ENCODE peak calls at places on chromosomes 2 and 18, in five cellular contexts. H is fibroblast of lung, B is thyroid gland, R is HCT116, G is right atrium auricular region. P is an unnamed sample.

GRCh38 chr2:63189026-63189425 is 138.4 kb downstream of the OTX1 start:
- DNase-seq in R (peak; percentile 54), H (peak; percentile 47), B (no peak), G (no peak), P (peak; percentile 49)

GRCh38 chr2:8575810-8576423 is 105.9 kb upstream of the ID2 start:
- DNase-seq in G (no peak), H (no peak), R (no peak), B (no peak), P (no peak)

GRCh38 chr2:134372611-134373131 is 118.8 kb downstream of the MGAT5 start:
- DNase-seq in H (peak; percentile 91), R (no peak), G (no peak), B (peak; percentile 22), P (peak; percentile 83)

GRCh38 chr2:222743263-222743865 is 71.9 kb downstream of the MOGAT1 start:
- DNase-seq in B (no peak), H (no peak), G (no peak), R (no peak), P (no peak)

GRCh38 chr2:18284331-18284730 is 276.1 kb downstream of the RDH14 start:
- DNase-seq in B (no peak), H (no peak), G (no peak), R (no peak), P (peak; percentile 88)

GRCh38 chr2:37414470-37414949 is 70.1 kb downstream of the QPCT start:
- DNase-seq in B (peak; percentile 8), G (no peak), R (peak; percentile 42), H (peak; percentile 86), P (peak; percentile 20)

GRCh38 chr18:34965511-34965910 is 75.7 kb upstream of the MAPRE2 start:
- DNase-seq in R (no peak), G (no peak), B (no peak), H (no peak), P (no peak)

GRCh38 chr2:241564596-241565411 is 6.3 kb downstream of the BOK start:
- DNase-seq in B (no peak), H (no peak), G (no peak), R (no peak), P (no peak)

GRCh38 chr2:228657807-228658402 is 476.4 kb upstream of the SPHKAP start:
- DNase-seq in B (no peak), G (no peak), R (peak; percentile 24), H (peak; percentile 69), P (peak; percentile 39)

DNA sequence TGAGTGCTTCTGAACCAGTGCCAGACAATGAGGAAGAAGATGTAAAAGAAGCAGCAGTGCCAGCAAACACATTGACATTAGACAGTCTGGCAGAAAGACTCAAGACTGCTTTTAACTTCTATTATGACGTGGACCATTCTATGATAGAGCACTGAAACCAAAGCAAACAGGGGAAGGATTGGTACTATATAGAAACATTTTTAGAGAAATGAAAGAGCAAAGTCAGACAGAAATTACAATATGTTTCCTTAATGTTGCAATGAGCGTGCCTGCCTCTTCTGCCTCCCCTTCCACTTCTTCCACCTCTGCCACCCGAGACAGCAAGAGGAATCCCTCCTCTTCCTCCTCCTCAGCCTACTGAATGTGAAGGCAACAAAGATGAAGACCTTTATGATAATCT is 39.7 kb downstream of the DHX57 start:
- DNase-seq in R (no peak), B (no peak), H (no peak), G (no peak), P (no peak)
- TF ChIP-seq CTCF in R (no peak), B (no peak), H (no peak), G (no peak), P (no peak)

DNA sequence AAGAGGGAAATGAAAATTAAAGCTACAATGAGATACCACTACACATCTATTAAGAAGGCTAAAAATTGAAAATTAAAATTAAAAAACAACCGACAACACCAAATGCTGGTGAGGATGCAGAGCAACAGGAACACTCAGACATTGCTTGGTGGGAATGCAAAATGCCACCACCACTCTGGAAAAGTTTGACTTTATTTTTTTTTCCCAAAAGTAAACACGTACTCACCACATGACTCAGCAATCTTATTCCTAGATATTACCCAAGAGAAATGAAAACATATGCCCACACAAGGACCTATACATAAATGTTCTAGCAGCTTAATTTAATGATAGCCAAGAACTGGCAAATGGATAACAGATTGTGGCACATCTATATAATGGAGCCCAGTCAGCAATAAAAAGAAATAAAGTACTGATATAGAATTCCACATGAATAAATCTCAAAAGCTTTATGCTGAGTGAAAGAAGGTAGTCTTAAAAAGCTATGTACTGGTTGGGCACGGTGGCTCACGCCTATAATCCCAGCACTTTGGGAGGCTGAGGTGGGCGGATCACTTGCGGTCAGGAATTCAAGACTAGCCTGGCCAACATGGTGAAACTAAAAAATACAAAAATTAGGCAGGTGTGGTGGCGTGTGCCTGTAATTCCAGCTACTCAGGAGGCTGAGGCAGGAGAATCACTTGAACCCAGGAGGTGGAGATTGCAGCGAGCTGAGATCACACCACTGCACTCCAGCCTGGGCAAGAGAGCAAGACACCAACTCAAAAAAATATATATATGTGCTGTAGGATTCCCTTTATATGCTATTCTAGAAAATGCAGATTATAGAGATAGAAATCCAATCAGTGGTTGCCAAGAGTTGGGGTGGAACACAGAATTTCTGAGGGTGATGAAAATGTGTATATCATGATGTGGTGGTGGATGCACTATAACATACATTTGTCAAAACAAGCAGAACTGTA is 4.2 kb upstream of the PROC start:
- DNase-seq in R (no peak), G (no peak), H (peak; percentile 77), B (no peak), P (no peak)
- H3K4me1 ChIP-seq in R (peaks cover 33% of the 10 kb centered on the region), G (no peaks in the 10 kb centered on the region), H (peaks cover 6% of the 10 kb centered on the region), B (peaks cover 53% of the 10 kb centered on the region), P (peaks cover 12% of the 10 kb centered on the region)

GRCh38 chr2:16725549-16725948 is 59.9 kb upstream of the CYRIA start:
- DNase-seq in B (no peak), R (no peak), G (no peak), H (no peak), P (peak; percentile 23)

GRCh38 chr2:16726577-16726976 is 60.9 kb upstream of the CYRIA start:
- DNase-seq in B (no peak), G (no peak), H (no peak), R (no peak), P (no peak)

GRCh38 chr2:16726147-16726546 is 60.5 kb upstream of the CYRIA start:
- DNase-seq in H (no peak), G (no peak), R (no peak), B (no peak), P (no peak)

GRCh38 chr2:16728742-16729141 is 63.1 kb upstream of the CYRIA start:
- DNase-seq in G (no peak), H (no peak), B (no peak), R (no peak), P (no peak)

DNA sequence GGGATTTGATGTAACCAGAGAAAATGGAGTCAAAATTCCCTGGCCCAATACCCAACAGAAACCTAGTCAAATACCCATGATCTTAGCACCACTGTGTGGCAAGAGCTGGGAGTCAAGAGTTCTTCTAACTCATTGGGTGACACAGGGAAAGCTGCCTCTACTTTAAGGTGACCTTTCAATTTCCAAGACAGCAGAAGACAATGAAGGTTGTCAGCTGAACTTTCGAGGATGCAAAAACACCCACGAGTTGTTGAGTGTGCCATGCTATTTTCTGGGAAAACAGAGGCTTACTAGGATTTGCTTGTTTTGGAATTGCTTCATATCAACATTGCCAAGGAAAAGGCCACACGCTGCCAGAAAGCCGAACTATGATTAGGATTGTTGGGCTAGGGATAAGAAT is 61.6 kb upstream of the CYRIA start:
- DNase-seq in G (peak; percentile 56), R (no peak), B (no peak), H (peak; percentile 29), P (no peak)
- TF ChIP-seq CTCF in G (no peak), R (no peak), B (peak; percentile 17), H (peak; percentile 33), P (peak; percentile 5)

GRCh38 chr18:77073336-77074093 is 59.1 kb downstream of the MBP start:
- DNase-seq in H (no peak), G (no peak), B (no peak), R (no peak), P (no peak)
- H3K4me1 ChIP-seq in H (peaks cover 26% of the 10 kb centered on the region), G (no peaks in the 10 kb centered on the region), B (peaks cover 48% of the 10 kb centered on the region), R (peaks cover 36% of the 10 kb centered on the region), P (peaks cover 20% of the 10 kb centered on the region)

DNA sequence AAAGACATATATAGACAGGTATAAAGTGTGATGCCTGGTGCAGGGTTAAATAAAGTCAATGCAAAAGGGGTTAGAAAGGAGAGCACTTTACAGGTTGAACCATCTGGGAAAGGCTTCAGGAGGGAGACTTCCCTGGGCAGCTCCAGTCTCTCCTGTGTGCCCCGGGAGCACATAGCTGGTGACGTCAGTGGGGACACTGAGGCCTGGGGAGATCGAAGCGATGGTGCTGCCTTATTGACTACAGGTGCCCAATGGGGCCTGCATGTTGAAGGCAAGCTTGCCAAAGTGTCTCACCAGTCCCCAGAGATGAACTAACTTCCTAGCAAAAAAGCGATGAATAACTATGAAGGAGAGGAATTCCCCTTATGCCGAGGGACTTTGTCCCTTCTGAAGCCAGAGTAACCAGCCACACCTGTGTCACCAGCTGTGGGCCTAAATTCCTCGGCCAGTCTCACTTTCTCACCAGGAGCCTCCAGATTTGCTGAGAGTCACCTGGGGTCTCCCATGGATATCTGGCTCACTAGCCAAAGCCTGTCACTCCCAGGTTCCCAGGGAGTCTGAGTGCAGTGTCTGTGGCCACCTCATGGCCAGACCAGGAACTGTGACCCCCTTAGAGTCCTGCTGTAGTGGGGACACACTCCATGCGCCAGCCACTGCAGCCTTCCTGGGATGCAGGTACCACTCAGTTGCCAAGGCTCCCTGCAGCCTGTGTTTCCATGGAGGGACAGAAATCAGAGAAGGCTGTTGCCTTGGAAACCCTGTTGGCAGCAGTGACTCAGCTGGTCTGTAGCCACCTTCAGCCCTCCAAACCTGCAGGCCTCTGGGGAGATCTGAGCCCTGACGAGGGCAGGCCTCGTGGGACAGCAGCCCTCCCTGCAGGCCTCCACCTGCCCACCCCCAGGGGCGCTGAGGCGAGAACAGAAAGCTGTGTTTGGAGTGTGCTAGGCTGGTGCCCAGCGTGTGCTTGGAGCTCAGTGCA is 128.7 kb downstream of the CTIF start:
- DNase-seq in R (no peak), G (no peak), B (no peak), H (no peak), P (peak; percentile 9)
- TF ChIP-seq CTCF in R (peak; percentile 58), G (no peak), B (no peak), H (peak; percentile 40), P (peak; percentile 32)

DNA sequence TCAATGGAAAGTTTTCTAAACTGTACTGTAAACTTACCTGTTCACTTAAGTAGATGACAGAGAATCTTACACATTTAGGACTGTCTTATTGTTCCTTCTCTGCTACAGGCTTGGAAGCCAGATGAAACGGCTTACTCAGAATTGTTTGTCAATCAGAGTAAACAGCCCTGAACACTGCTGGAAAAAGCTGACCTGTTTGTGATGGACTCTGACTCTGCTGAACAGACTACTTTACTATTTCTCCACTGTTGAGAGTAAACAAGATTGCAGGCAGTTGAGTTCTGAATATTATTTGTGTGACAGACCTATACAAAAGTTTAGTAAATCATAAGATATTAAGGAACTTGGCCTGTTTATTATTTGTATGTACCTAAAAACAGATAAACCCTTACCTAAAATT is 99.0 kb downstream of the NOL10 start:
- DNase-seq in R (no peak), H (no peak), B (no peak), G (no peak), P (no peak)
- H3K4me1 ChIP-seq in R (no peaks in the 10 kb centered on the region), H (no peaks in the 10 kb centered on the region), B (peaks cover 18% of the 10 kb centered on the region), G (no peaks in the 10 kb centered on the region), P (peaks cover 1% of the 10 kb centered on the region)

P was measured in foreskin keratinocyte.